ENCODE peak calls at places on chromosomes 2 and 18, in six cellular contexts. One of them, this sample, is unnamed. For H3K4me1, the result is how much of the 10 kb centered on the place peaks cover.

GRCh38 chr2:11876436-11876835 is 130.0 kb downstream of the LPIN1 start:
- DNase-seq in adipocyte: no peak
- DNase-seq in psoas muscle: no peak
- DNase-seq in neuronal stem cell: no peak
- DNase-seq in sigmoid colon: no peak
- DNase-seq in uterus: no peak
- DNase-seq in this sample: no peak

GRCh38 chr2:201880620-201881381 is 74.5 kb downstream of the CDK15 start:
- DNase-seq in adipocyte: peak
- DNase-seq in psoas muscle: peak
- DNase-seq in neuronal stem cell: no peak
- DNase-seq in sigmoid colon: no peak
- DNase-seq in uterus: peak
- DNase-seq in this sample: peak

GRCh38 chr2:236250286-236250685 is 13.9 kb downstream of the ASB18 start:
- DNase-seq in adipocyte: no peak
- DNase-seq in psoas muscle: no peak
- DNase-seq in neuronal stem cell: no peak
- DNase-seq in sigmoid colon: no peak
- DNase-seq in uterus: no peak
- DNase-seq in this sample: no peak

GRCh38 chr2:201114350-201114749 is 1.6 kb upstream of the CFLAR start:
- DNase-seq in adipocyte: no peak
- DNase-seq in psoas muscle: no peak
- DNase-seq in neuronal stem cell: no peak
- DNase-seq in sigmoid colon: no peak
- DNase-seq in uterus: no peak
- DNase-seq in this sample: no peak

GRCh38 chr2:72605836-72606442 is 219.9 kb downstream of the EXOC6B start:
- DNase-seq in adipocyte: peak
- DNase-seq in psoas muscle: no peak
- DNase-seq in neuronal stem cell: no peak
- DNase-seq in sigmoid colon: no peak
- DNase-seq in uterus: no peak
- DNase-seq in this sample: peak

GRCh38 chr18:70417847-70418246 is 129.0 kb downstream of the SOCS6 start:
- DNase-seq in adipocyte: no peak
- DNase-seq in psoas muscle: no peak
- DNase-seq in neuronal stem cell: no peak
- DNase-seq in sigmoid colon: no peak
- DNase-seq in uterus: no peak
- DNase-seq in this sample: no peak

GRCh38 chr18:33831424-33831823 is 253.4 kb downstream of the ASXL3 start:
- DNase-seq in adipocyte: no peak
- DNase-seq in psoas muscle: no peak
- DNase-seq in neuronal stem cell: no peak
- DNase-seq in sigmoid colon: no peak
- DNase-seq in uterus: no peak
- DNase-seq in this sample: no peak

GRCh38 chr18:13407484-13407883 is 188.9 kb downstream of the LDLRAD4 start:
- DNase-seq in adipocyte: no peak
- DNase-seq in psoas muscle: no peak
- DNase-seq in neuronal stem cell: no peak
- DNase-seq in sigmoid colon: no peak
- DNase-seq in uterus: no peak
- DNase-seq in this sample: no peak

GRCh38 chr2:64699712-64700111 is 46.0 kb upstream of the SERTAD2 start:
- DNase-seq in adipocyte: no peak
- DNase-seq in psoas muscle: no peak
- DNase-seq in neuronal stem cell: no peak
- DNase-seq in sigmoid colon: no peak
- DNase-seq in uterus: no peak
- DNase-seq in this sample: no peak

GRCh38 chr2:44267269-44268258 is 7.7 kb upstream of the SLC3A1 start:
- DNase-seq in adipocyte: peak
- DNase-seq in psoas muscle: no peak
- DNase-seq in neuronal stem cell: no peak
- DNase-seq in sigmoid colon: no peak
- DNase-seq in uterus: peak
- DNase-seq in this sample: peak

GRCh38 chr2:128202791-128203190 is 111.8 kb downstream of the UGGT1 start:
- DNase-seq in adipocyte: no peak
- DNase-seq in psoas muscle: no peak
- DNase-seq in neuronal stem cell: no peak
- DNase-seq in sigmoid colon: no peak
- DNase-seq in uterus: no peak
- DNase-seq in this sample: no peak

GRCh38 chr2:83115606-83116005 is 1343.5 kb downstream of the SUCLG1 start:
- DNase-seq in adipocyte: no peak
- DNase-seq in psoas muscle: no peak
- DNase-seq in neuronal stem cell: no peak
- DNase-seq in sigmoid colon: no peak
- DNase-seq in uterus: no peak
- DNase-seq in this sample: no peak

GRCh38 chr2:21118302-21118920 is 5.4 kb upstream of the TDRD15 start:
- DNase-seq in adipocyte: peak
- DNase-seq in psoas muscle: no peak
- DNase-seq in neuronal stem cell: peak
- DNase-seq in sigmoid colon: no peak
- DNase-seq in uterus: no peak
- DNase-seq in this sample: peak

GRCh38 chr2:241802806-241803318 is 6.1 kb upstream of the NEU4 start:
- DNase-seq in adipocyte: no peak
- DNase-seq in psoas muscle: peak
- DNase-seq in neuronal stem cell: no peak
- DNase-seq in sigmoid colon: peak
- DNase-seq in uterus: no peak
- DNase-seq in this sample: no peak

GRCh38 chr18:76528477-76529432 is 33.7 kb upstream of the ZNF516 start:
- DNase-seq in adipocyte: peak
- DNase-seq in psoas muscle: peak
- DNase-seq in neuronal stem cell: no peak
- DNase-seq in sigmoid colon: peak
- DNase-seq in uterus: peak
- DNase-seq in this sample: peak

GRCh38 chr18:11946756-11947155 is 34.6 kb upstream of the IMPA2 start:
- DNase-seq in adipocyte: peak
- DNase-seq in psoas muscle: peak
- DNase-seq in neuronal stem cell: no peak
- DNase-seq in sigmoid colon: peak
- DNase-seq in uterus: peak
- DNase-seq in this sample: peak

GRCh38 chr2:128834853-128835252 is 516.2 kb upstream of the HS6ST1 start:
- DNase-seq in adipocyte: no peak
- DNase-seq in psoas muscle: no peak
- DNase-seq in neuronal stem cell: no peak
- DNase-seq in sigmoid colon: no peak
- DNase-seq in uterus: no peak
- DNase-seq in this sample: no peak

GRCh38 chr18:73593207-73593606 is 554.4 kb downstream of the FBXO15 start:
- DNase-seq in adipocyte: no peak
- DNase-seq in psoas muscle: no peak
- DNase-seq in neuronal stem cell: no peak
- DNase-seq in sigmoid colon: no peak
- DNase-seq in uterus: no peak
- DNase-seq in this sample: no peak

GRCh38 chr2:85780316-85781092 is 26.7 kb downstream of the ATOH8 start:
- DNase-seq in adipocyte: no peak
- DNase-seq in psoas muscle: peak
- DNase-seq in neuronal stem cell: no peak
- DNase-seq in sigmoid colon: peak
- DNase-seq in uterus: no peak
- DNase-seq in this sample: no peak
- H3K4me1 ChIP-seq in adipocyte: half or more
- H3K4me1 ChIP-seq in psoas muscle: half or more
- H3K4me1 ChIP-seq in neuronal stem cell: under half
- H3K4me1 ChIP-seq in sigmoid colon: under half
- H3K4me1 ChIP-seq in uterus: under half
- H3K4me1 ChIP-seq in this sample: under half

GRCh38 chr2:28765316-28765715 is 13.7 kb downstream of the PPP1CB start:
- DNase-seq in adipocyte: no peak
- DNase-seq in psoas muscle: no peak
- DNase-seq in neuronal stem cell: no peak
- DNase-seq in sigmoid colon: no peak
- DNase-seq in uterus: no peak
- DNase-seq in this sample: peak
- H3K4me1 ChIP-seq in adipocyte: under half
- H3K4me1 ChIP-seq in psoas muscle: half or more
- H3K4me1 ChIP-seq in neuronal stem cell: under half
- H3K4me1 ChIP-seq in sigmoid colon: half or more
- H3K4me1 ChIP-seq in uterus: under half
- H3K4me1 ChIP-seq in this sample: under half

DNA sequence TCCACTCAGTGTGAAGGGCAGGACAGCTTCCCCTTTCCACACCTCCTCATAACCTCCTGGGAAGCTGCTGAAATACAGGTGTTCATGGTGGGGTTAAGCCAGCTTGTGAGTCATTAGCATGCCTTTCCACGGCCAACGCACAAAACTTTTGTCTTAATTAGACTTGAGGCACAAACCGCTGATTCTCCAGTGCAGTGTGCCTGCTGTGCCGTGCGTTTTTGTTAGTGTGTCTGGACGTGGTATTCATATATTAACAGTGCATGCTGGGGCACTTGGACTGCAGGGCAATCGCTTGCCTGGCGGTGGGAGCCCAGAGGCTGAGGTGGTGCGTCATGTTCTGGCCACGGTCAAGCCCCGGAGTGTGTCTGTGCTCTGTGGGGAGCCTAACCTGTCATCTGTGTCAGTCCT is 156.2 kb downstream of the SH3RF3 start:
- DNase-seq in adipocyte: peak
- DNase-seq in psoas muscle: peak
- DNase-seq in neuronal stem cell: no peak
- DNase-seq in sigmoid colon: peak
- DNase-seq in uterus: no peak
- DNase-seq in this sample: no peak
- H3K4me1 ChIP-seq in adipocyte: under half
- H3K4me1 ChIP-seq in psoas muscle: under half
- H3K4me1 ChIP-seq in neuronal stem cell: under half
- H3K4me1 ChIP-seq in sigmoid colon: under half
- H3K4me1 ChIP-seq in uterus: under half
- H3K4me1 ChIP-seq in this sample: under half

GRCh38 chr2:134193006-134193405 is 60.9 kb upstream of the MGAT5 start:
- DNase-seq in adipocyte: no peak
- DNase-seq in psoas muscle: no peak
- DNase-seq in neuronal stem cell: no peak
- DNase-seq in sigmoid colon: no peak
- DNase-seq in uterus: no peak
- DNase-seq in this sample: peak
- H3K4me1 ChIP-seq in adipocyte: under half
- H3K4me1 ChIP-seq in psoas muscle: under half
- H3K4me1 ChIP-seq in neuronal stem cell: under half
- H3K4me1 ChIP-seq in sigmoid colon: under half
- H3K4me1 ChIP-seq in uterus: under half
- H3K4me1 ChIP-seq in this sample: under half

DNA sequence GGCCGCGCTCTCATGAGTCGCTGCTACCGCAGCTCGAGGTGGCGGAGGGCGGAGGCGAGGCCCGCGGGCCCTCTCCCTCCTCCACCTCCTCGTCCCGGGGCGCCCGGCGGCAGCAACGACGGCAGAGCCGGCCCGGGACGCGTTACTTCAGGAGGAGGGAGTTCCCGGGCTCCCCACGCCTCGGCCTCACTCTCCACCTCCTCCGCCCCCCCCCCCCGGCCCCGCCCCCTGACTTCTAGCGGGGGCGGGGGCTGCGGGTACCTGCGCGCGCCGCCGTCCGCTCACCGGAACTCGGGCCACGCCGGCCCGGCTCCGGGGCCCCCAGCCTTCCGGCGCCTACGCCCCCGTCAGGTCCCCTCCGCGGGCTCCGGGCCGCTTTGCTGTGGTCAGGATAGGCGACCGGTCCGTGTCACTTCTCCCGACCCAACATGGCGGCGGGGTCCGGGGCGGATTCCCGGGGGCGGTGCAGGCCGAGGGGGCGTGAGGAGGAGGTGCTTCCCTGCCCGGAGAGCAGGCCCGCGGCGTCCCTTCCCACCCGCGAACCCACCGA is at the start of gene YES1:
- DNase-seq in adipocyte: peak
- DNase-seq in psoas muscle: peak
- DNase-seq in neuronal stem cell: peak
- DNase-seq in sigmoid colon: peak
- DNase-seq in uterus: peak
- DNase-seq in this sample: peak
- H3K4me1 ChIP-seq in adipocyte: under half
- H3K4me1 ChIP-seq in psoas muscle: under half
- H3K4me1 ChIP-seq in neuronal stem cell: under half
- H3K4me1 ChIP-seq in sigmoid colon: under half
- H3K4me1 ChIP-seq in uterus: under half
- H3K4me1 ChIP-seq in this sample: under half

GRCh38 chr18:23716966-23717365 is 27.7 kb downstream of the LAMA3 start:
- DNase-seq in adipocyte: peak
- DNase-seq in psoas muscle: no peak
- DNase-seq in neuronal stem cell: no peak
- DNase-seq in sigmoid colon: no peak
- DNase-seq in uterus: no peak
- DNase-seq in this sample: peak

GRCh38 chr18:23716516-23716915 is 27.3 kb downstream of the LAMA3 start:
- DNase-seq in adipocyte: peak
- DNase-seq in psoas muscle: no peak
- DNase-seq in neuronal stem cell: no peak
- DNase-seq in sigmoid colon: no peak
- DNase-seq in uterus: no peak
- DNase-seq in this sample: peak

GRCh38 chr18:23719634-23720201 is 30.5 kb downstream of the LAMA3 start:
- DNase-seq in adipocyte: peak
- DNase-seq in psoas muscle: peak
- DNase-seq in neuronal stem cell: no peak
- DNase-seq in sigmoid colon: no peak
- DNase-seq in uterus: peak
- DNase-seq in this sample: peak

GRCh38 chr18:23718243-23718720 is 29.0 kb downstream of the LAMA3 start:
- DNase-seq in adipocyte: peak
- DNase-seq in psoas muscle: no peak
- DNase-seq in neuronal stem cell: no peak
- DNase-seq in sigmoid colon: no peak
- DNase-seq in uterus: peak
- DNase-seq in this sample: peak

DNA sequence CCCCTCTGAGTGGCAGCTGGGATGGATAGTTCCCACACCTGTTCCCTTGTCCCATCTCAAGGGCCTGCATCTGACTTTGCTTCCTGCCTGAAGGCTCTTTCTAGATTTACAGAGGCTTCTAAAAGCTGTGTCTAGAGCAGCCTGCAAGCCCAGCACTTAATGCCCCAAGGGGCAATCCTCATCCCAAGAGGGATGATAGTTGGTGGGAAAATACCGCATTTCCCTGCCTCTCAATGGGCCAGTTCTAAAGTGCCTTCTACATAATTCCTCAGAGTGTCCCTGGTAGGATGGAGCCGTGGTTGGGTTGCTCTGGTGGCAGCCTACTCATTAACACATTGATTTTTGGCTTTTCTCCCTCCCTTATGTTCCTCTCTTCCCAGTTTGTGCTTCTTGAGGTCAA is 29.5 kb downstream of the LAMA3 start:
- DNase-seq in adipocyte: no peak
- DNase-seq in psoas muscle: no peak
- DNase-seq in neuronal stem cell: no peak
- DNase-seq in sigmoid colon: no peak
- DNase-seq in uterus: no peak
- DNase-seq in this sample: no peak
- H3K4me1 ChIP-seq in adipocyte: half or more
- H3K4me1 ChIP-seq in psoas muscle: under half
- H3K4me1 ChIP-seq in neuronal stem cell: under half
- H3K4me1 ChIP-seq in sigmoid colon: under half
- H3K4me1 ChIP-seq in uterus: under half
- H3K4me1 ChIP-seq in this sample: half or more